ENCODE peak calls at places on chromosomes 2 and 18, in eight cellular contexts. One of them, this sample, is unnamed.

GRCh38 chr2:181462032-181462431 is 4.8 kb downstream of the ITGA4 start:
- DNase-seq in endothelial cell of umbilical vein: no peak
- DNase-seq in colonic mucosa: no peak
- DNase-seq in right atrium auricular region: no peak
- DNase-seq in HCT116: no peak
- DNase-seq in endodermal cell: no peak
- DNase-seq in psoas muscle: no peak
- DNase-seq in cardiac muscle cell: no peak
- DNase-seq in this sample: no peak

GRCh38 chr2:218713922-218714321 is 3.3 kb downstream of the TTLL4 start:
- DNase-seq in endothelial cell of umbilical vein: no peak
- DNase-seq in colonic mucosa: no peak
- DNase-seq in right atrium auricular region: no peak
- DNase-seq in HCT116: no peak
- DNase-seq in endodermal cell: no peak
- DNase-seq in psoas muscle: no peak
- DNase-seq in cardiac muscle cell: no peak
- DNase-seq in this sample: no peak

GRCh38 chr2:47617523-47618271 is 165.2 kb upstream of the MSH6 start:
- DNase-seq in endothelial cell of umbilical vein: no peak
- DNase-seq in colonic mucosa: no peak
- DNase-seq in right atrium auricular region: no peak
- DNase-seq in HCT116: no peak
- DNase-seq in endodermal cell: no peak
- DNase-seq in psoas muscle: no peak
- DNase-seq in cardiac muscle cell: no peak
- DNase-seq in this sample: no peak

GRCh38 chr2:105636109-105636740 is 108.5 kb upstream of the NCK2 start:
- DNase-seq in endothelial cell of umbilical vein: no peak
- DNase-seq in colonic mucosa: no peak
- DNase-seq in right atrium auricular region: no peak
- DNase-seq in HCT116: no peak
- DNase-seq in endodermal cell: no peak
- DNase-seq in psoas muscle: no peak
- DNase-seq in cardiac muscle cell: no peak
- DNase-seq in this sample: no peak

GRCh38 chr2:53520630-53520940 is 247.0 kb upstream of the CHAC2 start:
- DNase-seq in endothelial cell of umbilical vein: no peak
- DNase-seq in colonic mucosa: no peak
- DNase-seq in right atrium auricular region: no peak
- DNase-seq in HCT116: no peak
- DNase-seq in endodermal cell: peak; percentile 63
- DNase-seq in psoas muscle: no peak
- DNase-seq in cardiac muscle cell: no peak
- DNase-seq in this sample: no peak

GRCh38 chr18:11995445-11996189 is 14.3 kb downstream of the IMPA2 start:
- DNase-seq in endothelial cell of umbilical vein: peak; percentile 82
- DNase-seq in colonic mucosa: peak; percentile 84
- DNase-seq in right atrium auricular region: peak; percentile 90
- DNase-seq in HCT116: peak; percentile 41
- DNase-seq in endodermal cell: peak; percentile 91
- DNase-seq in psoas muscle: peak; percentile 73
- DNase-seq in cardiac muscle cell: peak; percentile 80
- DNase-seq in this sample: no peak

GRCh38 chr2:50225021-50225928 is 806.7 kb downstream of the NRXN1 start:
- DNase-seq in endothelial cell of umbilical vein: no peak
- DNase-seq in colonic mucosa: no peak
- DNase-seq in right atrium auricular region: no peak
- DNase-seq in HCT116: no peak
- DNase-seq in endodermal cell: peak; percentile 74
- DNase-seq in psoas muscle: no peak
- DNase-seq in cardiac muscle cell: no peak
- DNase-seq in this sample: no peak

GRCh38 chr18:8232791-8233190 is 376.4 kb upstream of the RAB12 start:
- DNase-seq in endothelial cell of umbilical vein: no peak
- DNase-seq in colonic mucosa: no peak
- DNase-seq in right atrium auricular region: no peak
- DNase-seq in HCT116: no peak
- DNase-seq in endodermal cell: peak; percentile 91
- DNase-seq in psoas muscle: no peak
- DNase-seq in cardiac muscle cell: no peak
- DNase-seq in this sample: peak; percentile 80

GRCh38 chr2:95062716-95063400 is 37.4 kb downstream of the MAL start:
- DNase-seq in endothelial cell of umbilical vein: no peak
- DNase-seq in colonic mucosa: no peak
- DNase-seq in right atrium auricular region: no peak
- DNase-seq in HCT116: no peak
- DNase-seq in endodermal cell: peak; percentile 62
- DNase-seq in psoas muscle: no peak
- DNase-seq in cardiac muscle cell: no peak
- DNase-seq in this sample: no peak

GRCh38 chr2:26899500-26900164 is 51.7 kb downstream of the DPYSL5 start:
- DNase-seq in endothelial cell of umbilical vein: no peak
- DNase-seq in colonic mucosa: no peak
- DNase-seq in right atrium auricular region: no peak
- DNase-seq in HCT116: no peak
- DNase-seq in endodermal cell: peak; percentile 27
- DNase-seq in psoas muscle: no peak
- DNase-seq in cardiac muscle cell: no peak
- DNase-seq in this sample: no peak

DNA sequence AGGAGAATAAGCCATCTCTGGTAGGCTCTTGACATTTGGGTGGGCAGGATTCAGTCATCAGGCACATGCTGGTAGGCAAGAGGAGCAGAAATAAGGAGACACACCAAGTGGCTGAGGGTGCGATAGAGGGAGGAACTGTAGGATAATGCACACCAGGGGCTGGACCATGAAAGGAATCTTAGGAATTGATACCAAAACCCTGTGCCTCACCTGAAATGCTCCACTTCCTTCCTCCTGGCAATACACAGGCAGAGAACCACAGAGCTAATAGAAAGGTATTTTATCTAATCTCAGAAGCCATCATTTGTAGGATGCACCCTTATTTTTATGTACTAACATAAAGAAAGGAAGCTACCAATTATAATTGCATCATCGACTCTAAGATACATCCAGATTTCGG is 4.4 kb upstream of the CYP1B1 start:
- DNase-seq in endothelial cell of umbilical vein: no peak
- DNase-seq in colonic mucosa: no peak
- DNase-seq in right atrium auricular region: no peak
- DNase-seq in HCT116: no peak
- DNase-seq in endodermal cell: peak; percentile 59
- DNase-seq in psoas muscle: no peak
- DNase-seq in cardiac muscle cell: no peak
- DNase-seq in this sample: no peak
- TF ChIP-seq CTCF in endothelial cell of umbilical vein: no peak
- TF ChIP-seq CTCF in colonic mucosa: no peak
- TF ChIP-seq CTCF in right atrium auricular region: no peak
- TF ChIP-seq CTCF in HCT116: no peak
- TF ChIP-seq CTCF in endodermal cell: no peak
- TF ChIP-seq CTCF in psoas muscle: no peak
- TF ChIP-seq CTCF in cardiac muscle cell: no peak
- TF ChIP-seq CTCF in this sample: no peak

DNA sequence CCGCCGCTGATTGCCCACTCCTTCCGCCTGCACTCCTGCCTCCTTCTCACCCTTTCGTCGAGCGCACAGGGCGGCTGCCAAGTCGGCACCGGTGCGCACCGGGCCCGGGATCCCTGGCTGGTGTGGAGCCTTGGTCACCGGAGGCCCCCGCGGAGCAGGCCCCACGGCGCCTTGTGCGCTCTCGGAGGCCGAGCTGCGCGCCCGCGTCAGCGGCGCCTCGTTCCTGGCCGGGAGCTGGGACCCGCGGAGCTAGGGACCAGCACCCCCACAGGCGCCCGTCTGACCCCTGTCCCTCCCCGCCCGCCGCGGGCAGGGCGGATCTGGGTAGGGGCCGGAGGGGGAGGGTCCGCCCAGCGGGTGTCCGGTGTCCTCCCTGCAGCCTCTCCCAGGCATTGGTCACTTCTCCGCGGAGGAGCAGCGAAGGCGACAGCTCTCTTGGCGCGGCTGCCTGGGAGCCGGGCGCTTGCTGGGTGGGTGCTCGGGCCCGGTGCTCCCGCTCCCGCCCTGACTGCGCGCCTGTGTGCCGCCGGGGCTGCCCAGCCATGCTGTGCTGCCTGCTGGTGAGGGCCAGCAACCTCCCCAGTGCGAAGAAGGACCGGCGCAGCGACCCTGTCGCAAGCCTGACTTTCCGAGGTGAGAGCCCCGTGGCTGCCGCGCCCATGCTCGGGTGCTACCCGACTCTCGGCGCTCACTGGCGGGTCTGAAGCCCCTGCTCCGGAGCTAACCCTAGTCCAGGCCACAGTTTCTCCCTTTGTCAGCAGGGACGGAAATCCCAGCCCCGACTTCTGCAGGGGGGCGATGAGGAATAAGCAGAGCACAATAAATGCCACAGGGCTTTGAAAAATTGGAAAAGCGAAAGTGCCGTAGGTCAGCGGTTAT is 13.2 kb downstream of the DYSF start:
- DNase-seq in endothelial cell of umbilical vein: peak; percentile 52
- DNase-seq in colonic mucosa: no peak
- DNase-seq in right atrium auricular region: no peak
- DNase-seq in HCT116: no peak
- DNase-seq in endodermal cell: peak; percentile 84
- DNase-seq in psoas muscle: peak; percentile 60
- DNase-seq in cardiac muscle cell: peak; percentile 91
- DNase-seq in this sample: no peak
- H3K27ac ChIP-seq in endothelial cell of umbilical vein: peak overlapping the region; percentile 65
- H3K27ac ChIP-seq in colonic mucosa: peak overlapping the region; percentile 13
- H3K27ac ChIP-seq in right atrium auricular region: peak overlapping the region; percentile 87
- H3K27ac ChIP-seq in HCT116: no peak overlapping the region
- H3K27ac ChIP-seq in endodermal cell: no peak overlapping the region
- H3K27ac ChIP-seq in psoas muscle: peak overlapping the region; percentile 90
- H3K27ac ChIP-seq in cardiac muscle cell: peak overlapping the region; percentile 61
- H3K27ac ChIP-seq in this sample: peak overlapping the region; percentile 63

GRCh38 chr2:200382883-200383282 is 76.4 kb downstream of the SPATS2L start:
- DNase-seq in endothelial cell of umbilical vein: no peak
- DNase-seq in colonic mucosa: no peak
- DNase-seq in right atrium auricular region: no peak
- DNase-seq in HCT116: no peak
- DNase-seq in endodermal cell: no peak
- DNase-seq in psoas muscle: no peak
- DNase-seq in cardiac muscle cell: no peak
- DNase-seq in this sample: no peak
- H3K4me1 ChIP-seq in endothelial cell of umbilical vein: peaks cover 41% of the 10 kb centered on the region
- H3K4me1 ChIP-seq in colonic mucosa: no peaks in the 10 kb centered on the region
- H3K4me1 ChIP-seq in right atrium auricular region: no peaks in the 10 kb centered on the region
- H3K4me1 ChIP-seq in HCT116: peaks cover 22% of the 10 kb centered on the region
- H3K4me1 ChIP-seq in endodermal cell: peaks cover 30% of the 10 kb centered on the region
- H3K4me1 ChIP-seq in psoas muscle: peaks cover 28% of the 10 kb centered on the region
- H3K4me1 ChIP-seq in cardiac muscle cell: peaks cover 19% of the 10 kb centered on the region
- H3K4me1 ChIP-seq in this sample: peaks cover 48% of the 10 kb centered on the region

GRCh38 chr2:111617299-111617803 is 266.6 kb downstream of the ANAPC1 start:
- DNase-seq in endothelial cell of umbilical vein: peak; percentile 78
- DNase-seq in colonic mucosa: no peak
- DNase-seq in right atrium auricular region: no peak
- DNase-seq in HCT116: peak; percentile 40
- DNase-seq in endodermal cell: no peak
- DNase-seq in psoas muscle: no peak
- DNase-seq in cardiac muscle cell: no peak
- DNase-seq in this sample: no peak

GRCh38 chr2:111617804-111618576 is 266.0 kb downstream of the ANAPC1 start:
- DNase-seq in endothelial cell of umbilical vein: no peak
- DNase-seq in colonic mucosa: no peak
- DNase-seq in right atrium auricular region: no peak
- DNase-seq in HCT116: peak; percentile 34
- DNase-seq in endodermal cell: no peak
- DNase-seq in psoas muscle: peak; percentile 50
- DNase-seq in cardiac muscle cell: no peak
- DNase-seq in this sample: no peak

GRCh38 chr2:111616651-111617218 is 267.3 kb downstream of the ANAPC1 start:
- DNase-seq in endothelial cell of umbilical vein: no peak
- DNase-seq in colonic mucosa: no peak
- DNase-seq in right atrium auricular region: no peak
- DNase-seq in HCT116: no peak
- DNase-seq in endodermal cell: no peak
- DNase-seq in psoas muscle: no peak
- DNase-seq in cardiac muscle cell: no peak
- DNase-seq in this sample: no peak

GRCh38 chr2:111618577-111618930 is 265.4 kb downstream of the ANAPC1 start:
- DNase-seq in endothelial cell of umbilical vein: peak; percentile 22
- DNase-seq in colonic mucosa: no peak
- DNase-seq in right atrium auricular region: peak; percentile 60
- DNase-seq in HCT116: no peak
- DNase-seq in endodermal cell: no peak
- DNase-seq in psoas muscle: peak; percentile 25
- DNase-seq in cardiac muscle cell: no peak
- DNase-seq in this sample: no peak

GRCh38 chr2:111618953-111619902 is 264.8 kb downstream of the ANAPC1 start:
- DNase-seq in endothelial cell of umbilical vein: no peak
- DNase-seq in colonic mucosa: no peak
- DNase-seq in right atrium auricular region: no peak
- DNase-seq in HCT116: peak; percentile 21
- DNase-seq in endodermal cell: no peak
- DNase-seq in psoas muscle: no peak
- DNase-seq in cardiac muscle cell: no peak
- DNase-seq in this sample: no peak
- TF ChIP-seq CTCF in endothelial cell of umbilical vein: no peak
- TF ChIP-seq CTCF in colonic mucosa: no peak
- TF ChIP-seq CTCF in right atrium auricular region: no peak
- TF ChIP-seq CTCF in HCT116: peak; percentile 75
- TF ChIP-seq CTCF in endodermal cell: peak; percentile 61
- TF ChIP-seq CTCF in psoas muscle: peak; percentile 20
- TF ChIP-seq CTCF in cardiac muscle cell: peak; percentile 45
- TF ChIP-seq CTCF in this sample: peak; percentile 9

DNA sequence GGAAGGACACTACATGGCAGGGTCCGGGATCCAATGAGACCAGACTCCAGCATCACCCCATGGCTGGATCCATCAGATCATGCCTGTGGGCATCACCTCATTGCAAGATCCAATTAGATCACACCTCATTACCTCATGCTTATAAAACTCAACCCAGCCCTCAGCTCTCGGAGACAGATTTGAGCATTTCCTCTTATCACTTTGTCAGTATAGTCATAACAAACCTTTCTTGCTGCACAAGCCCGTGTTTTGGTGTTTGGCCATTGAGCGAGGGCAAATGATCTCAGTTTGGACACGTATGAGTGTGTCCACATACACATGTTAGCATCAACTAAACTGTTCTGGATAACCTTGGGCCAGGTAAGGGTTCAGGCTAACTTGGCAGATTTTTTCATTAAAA is 58.8 kb downstream of the CCDC195 start:
- DNase-seq in endothelial cell of umbilical vein: no peak
- DNase-seq in colonic mucosa: no peak
- DNase-seq in right atrium auricular region: no peak
- DNase-seq in HCT116: no peak
- DNase-seq in endodermal cell: no peak
- DNase-seq in psoas muscle: no peak
- DNase-seq in cardiac muscle cell: no peak
- DNase-seq in this sample: no peak
- H3K27ac ChIP-seq in endothelial cell of umbilical vein: no peak overlapping the region
- H3K27ac ChIP-seq in colonic mucosa: no peak overlapping the region
- H3K27ac ChIP-seq in right atrium auricular region: no peak overlapping the region
- H3K27ac ChIP-seq in HCT116: no peak overlapping the region
- H3K27ac ChIP-seq in endodermal cell: no peak overlapping the region
- H3K27ac ChIP-seq in psoas muscle: no peak overlapping the region
- H3K27ac ChIP-seq in cardiac muscle cell: no peak overlapping the region
- H3K27ac ChIP-seq in this sample: no peak overlapping the region

GRCh38 chr2:118845843-118846666 is 1.4 kb downstream of the EN1 start:
- DNase-seq in endothelial cell of umbilical vein: no peak
- DNase-seq in colonic mucosa: no peak
- DNase-seq in right atrium auricular region: peak; percentile 54
- DNase-seq in HCT116: no peak
- DNase-seq in endodermal cell: peak; percentile 65
- DNase-seq in psoas muscle: no peak
- DNase-seq in cardiac muscle cell: no peak
- DNase-seq in this sample: no peak
- H3K4me1 ChIP-seq in endothelial cell of umbilical vein: peaks cover 4% of the 10 kb centered on the region
- H3K4me1 ChIP-seq in colonic mucosa: peaks cover 9% of the 10 kb centered on the region
- H3K4me1 ChIP-seq in right atrium auricular region: no peaks in the 10 kb centered on the region
- H3K4me1 ChIP-seq in HCT116: no peaks in the 10 kb centered on the region
- H3K4me1 ChIP-seq in endodermal cell: peaks cover 10% of the 10 kb centered on the region
- H3K4me1 ChIP-seq in psoas muscle: no peaks in the 10 kb centered on the region
- H3K4me1 ChIP-seq in cardiac muscle cell: peaks cover 5% of the 10 kb centered on the region
- H3K4me1 ChIP-seq in this sample: peaks cover 67% of the 10 kb centered on the region

GRCh38 chr18:3983351-3983969 is 471.6 kb downstream of the DLGAP1 start:
- DNase-seq in endothelial cell of umbilical vein: no peak
- DNase-seq in colonic mucosa: no peak
- DNase-seq in right atrium auricular region: no peak
- DNase-seq in HCT116: no peak
- DNase-seq in endodermal cell: no peak
- DNase-seq in psoas muscle: no peak
- DNase-seq in cardiac muscle cell: no peak
- DNase-seq in this sample: no peak
- TF ChIP-seq CTCF in endothelial cell of umbilical vein: no peak
- TF ChIP-seq CTCF in colonic mucosa: no peak
- TF ChIP-seq CTCF in right atrium auricular region: no peak
- TF ChIP-seq CTCF in HCT116: no peak
- TF ChIP-seq CTCF in endodermal cell: no peak
- TF ChIP-seq CTCF in psoas muscle: no peak
- TF ChIP-seq CTCF in cardiac muscle cell: no peak
- TF ChIP-seq CTCF in this sample: no peak

This sample was measured in esophagus muscularis mucosa.